ENCODE peak calls at places on chromosomes 13 and 19, in six cellular contexts. K, V, W, E, F and Y are unnamed samples.

GRCh38 chr13:43749503-43749902 is 37.3 kb downstream of the ENOX1 start:
- DNase-seq in K (no peak), F (no peak), W (no peak), E (no peak), V (no peak), Y (no peak)

GRCh38 chr19:32201661-32202060 is 143.7 kb upstream of the ZNF507 start:
- DNase-seq in K (no peak), E (no peak), F (peak; percentile 37), V (no peak), W (no peak), Y (no peak)

GRCh38 chr13:27483421-27483820 is 33.1 kb upstream of the MTIF3 start:
- DNase-seq in V (no peak), E (no peak), F (no peak), K (no peak), W (no peak), Y (no peak)

GRCh38 chr13:94065741-94066140 is 413.7 kb downstream of the DCT start:
- DNase-seq in K (no peak), V (no peak), W (no peak), F (no peak), E (peak; percentile 63), Y (no peak)

GRCh38 chr13:30346159-30346788 is 38.9 kb upstream of the KATNAL1 start:
- DNase-seq in V (peak; percentile 61), F (no peak), W (peak; percentile 75), E (no peak), K (peak; percentile 57), Y (peak; percentile 28)

GRCh38 chr13:100563779-100564178 is 24.8 kb downstream of the GGACT start:
- DNase-seq in V (no peak), K (no peak), E (no peak), F (no peak), W (no peak), Y (no peak)

GRCh38 chr13:77832339-77833100 is 86.1 kb downstream of the EDNRB start:
- DNase-seq in F (no peak), K (no peak), E (peak; percentile 26), V (no peak), W (no peak), Y (no peak)

GRCh38 chr19:50162988-50163387 is at the start of gene IZUMO2:
- DNase-seq in K (no peak), F (no peak), W (no peak), V (no peak), E (no peak), Y (no peak)

GRCh38 chr19:15919243-15919642 is 15.1 kb downstream of the CYP4F11 start:
- DNase-seq in W (no peak), K (no peak), F (no peak), E (no peak), V (no peak), Y (no peak)

GRCh38 chr19:12289790-12290065 is 5.0 kb downstream of the ZNF44 start:
- DNase-seq in V (no peak), W (no peak), E (no peak), F (peak; percentile 16), K (no peak), Y (no peak)
- H3K9me3 ChIP-seq in V (no peaks in the 10 kb centered on the region), W (peaks cover 5% of the 10 kb centered on the region), E (no peaks in the 10 kb centered on the region), F (no peaks in the 10 kb centered on the region), K (no peaks in the 10 kb centered on the region), Y (no peaks in the 10 kb centered on the region)

DNA sequence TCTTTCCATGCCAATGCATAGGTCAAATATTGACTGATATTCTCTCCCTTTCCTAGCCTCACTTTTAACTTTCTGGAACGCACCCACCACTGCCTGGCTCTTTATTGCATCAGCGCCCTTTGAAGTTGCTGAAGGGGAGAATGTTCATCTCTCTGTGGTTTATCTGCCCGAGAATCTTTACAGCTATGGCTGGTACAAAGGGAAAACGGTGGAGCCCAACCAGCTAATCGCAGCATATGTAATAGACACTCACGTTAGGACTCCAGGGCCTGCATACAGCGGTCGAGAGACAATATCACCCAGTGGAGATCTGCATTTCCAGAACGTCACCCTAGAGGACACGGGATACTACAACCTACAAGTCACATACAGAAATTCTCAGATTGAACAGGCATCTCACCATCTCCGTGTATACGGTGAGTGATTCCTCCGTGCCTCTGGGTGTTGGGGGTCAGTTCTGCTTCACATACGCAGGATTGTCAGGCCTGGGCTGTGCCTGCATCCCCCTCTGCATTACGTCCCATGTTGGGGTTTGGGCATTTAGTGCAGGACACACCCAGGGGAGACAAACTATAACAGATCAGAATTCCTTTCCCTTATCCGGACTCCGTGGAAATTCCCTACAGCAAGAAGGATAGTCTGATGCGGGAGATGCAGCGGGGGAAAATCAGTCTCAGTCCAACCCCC is 1.3 kb downstream of the CEACAM21 start:
- DNase-seq in K (no peak), V (no peak), E (no peak), F (no peak), W (no peak), Y (no peak)
- H3K9me3 ChIP-seq in K (no peaks in the 10 kb centered on the region), V (no peaks in the 10 kb centered on the region), E (no peaks in the 10 kb centered on the region), F (peaks cover 8% of the 10 kb centered on the region), W (no peaks in the 10 kb centered on the region), Y (no peaks in the 10 kb centered on the region)

GRCh38 chr13:63010072-63010658 is 1594.5 kb upstream of the PCDH20 start:
- DNase-seq in E (no peak), K (no peak), V (no peak), F (no peak), W (no peak), Y (no peak)

GRCh38 chr13:63012016-63012415 is 1596.4 kb upstream of the PCDH20 start:
- DNase-seq in K (no peak), V (no peak), W (no peak), F (no peak), E (no peak), Y (no peak)
- H3K9me3 ChIP-seq in K (peaks cover 2% of the 10 kb centered on the region), V (no peaks in the 10 kb centered on the region), W (peaks cover 17% of the 10 kb centered on the region), F (peaks cover 4% of the 10 kb centered on the region), E (peaks cover 11% of the 10 kb centered on the region), Y (no peaks in the 10 kb centered on the region)

GRCh38 chr19:11783767-11784166 is 14.6 kb upstream of the ZNF491 start:
- DNase-seq in F (no peak), E (no peak), K (no peak), W (no peak), V (no peak), Y (no peak)
- H3K9me3 ChIP-seq in F (peaks cover 23% of the 10 kb centered on the region), E (peaks cover 69% of the 10 kb centered on the region), K (peaks cover 7% of the 10 kb centered on the region), W (peaks cover 55% of the 10 kb centered on the region), V (peaks cover 51% of the 10 kb centered on the region), Y (peaks cover 50% of the 10 kb centered on the region)

GRCh38 chr19:11684987-11685675 is 53.6 kb downstream of the ZNF823 start:
- DNase-seq in E (no peak), F (no peak), V (no peak), K (no peak), W (no peak), Y (no peak)

GRCh38 chr19:11680689-11681302 is 58.0 kb downstream of the ZNF823 start:
- DNase-seq in E (no peak), F (no peak), W (no peak), V (no peak), K (no peak), Y (no peak)

GRCh38 chr19:11685676-11686650 is 52.8 kb downstream of the ZNF823 start:
- DNase-seq in K (no peak), W (no peak), V (no peak), F (no peak), E (no peak), Y (no peak)
- H3K9me3 ChIP-seq in K (peaks cover 2% of the 10 kb centered on the region), W (peaks cover 18% of the 10 kb centered on the region), V (peaks cover 4% of the 10 kb centered on the region), F (peaks cover 3% of the 10 kb centered on the region), E (peaks cover 34% of the 10 kb centered on the region), Y (peaks cover 7% of the 10 kb centered on the region)